ENCODE peak calls at places on chromosomes 2 and 18, in six cellular contexts. M is epithelial cell of esophagus, T is ovary, Y is astrocyte of the spinal cord, U is B cell, E is lung. B is an unnamed sample.

GRCh38 chr18:63439334-63439733 is 17.1 kb upstream of the VPS4B start:
- DNase-seq in U (peak), T (peak), Y (peak), M (peak), E (peak), B (peak)

GRCh38 chr2:73112026-73112912 is 479 bp downstream of the RAB11FIP5 start:
- DNase-seq in T (peak), U (no peak), M (peak), Y (peak), E (no peak), B (peak)

GRCh38 chr2:166932032-166932431 is 43.8 kb downstream of the XIRP2 start:
- DNase-seq in M (peak), E (no peak), U (no peak), T (no peak), Y (no peak), B (no peak)

GRCh38 chr2:8628179-8628869 is 53.5 kb upstream of the ID2 start:
- DNase-seq in E (no peak), M (no peak), T (no peak), Y (no peak), U (no peak), B (no peak)

GRCh38 chr2:188450740-188451480 is 159.2 kb downstream of the GULP1 start:
- DNase-seq in M (no peak), T (no peak), U (no peak), E (no peak), Y (peak), B (no peak)

GRCh38 chr2:120472891-120473309 is 127.0 kb downstream of the INHBB start:
- DNase-seq in U (no peak), M (peak), Y (no peak), E (peak), T (no peak), B (no peak)

GRCh38 chr2:55010915-55011314 is 39.3 kb downstream of the RTN4 start:
- DNase-seq in Y (no peak), U (no peak), M (peak), E (peak), T (no peak), B (no peak)

GRCh38 chr2:201777043-201777442 is 3.7 kb downstream of the ALS2 start:
- DNase-seq in E (no peak), T (no peak), M (no peak), U (no peak), Y (no peak), B (no peak)

GRCh38 chr2:54158311-54158710 is 42.9 kb downstream of the ACYP2 start:
- DNase-seq in M (no peak), Y (no peak), T (no peak), U (no peak), E (no peak), B (no peak)

GRCh38 chr2:104702451-104702850 is 151.5 kb upstream of the POU3F3 start:
- DNase-seq in Y (peak), M (peak), T (no peak), U (no peak), E (no peak), B (no peak)

GRCh38 chr2:100427627-100428258 is 10.3 kb upstream of the CHST10 start:
- DNase-seq in M (peak), U (peak), E (peak), T (peak), Y (peak), B (peak)
- TF ChIP-seq CTCF in M (peak), U (peak), E (peak), T (no peak), Y (peak), B (peak)

DNA sequence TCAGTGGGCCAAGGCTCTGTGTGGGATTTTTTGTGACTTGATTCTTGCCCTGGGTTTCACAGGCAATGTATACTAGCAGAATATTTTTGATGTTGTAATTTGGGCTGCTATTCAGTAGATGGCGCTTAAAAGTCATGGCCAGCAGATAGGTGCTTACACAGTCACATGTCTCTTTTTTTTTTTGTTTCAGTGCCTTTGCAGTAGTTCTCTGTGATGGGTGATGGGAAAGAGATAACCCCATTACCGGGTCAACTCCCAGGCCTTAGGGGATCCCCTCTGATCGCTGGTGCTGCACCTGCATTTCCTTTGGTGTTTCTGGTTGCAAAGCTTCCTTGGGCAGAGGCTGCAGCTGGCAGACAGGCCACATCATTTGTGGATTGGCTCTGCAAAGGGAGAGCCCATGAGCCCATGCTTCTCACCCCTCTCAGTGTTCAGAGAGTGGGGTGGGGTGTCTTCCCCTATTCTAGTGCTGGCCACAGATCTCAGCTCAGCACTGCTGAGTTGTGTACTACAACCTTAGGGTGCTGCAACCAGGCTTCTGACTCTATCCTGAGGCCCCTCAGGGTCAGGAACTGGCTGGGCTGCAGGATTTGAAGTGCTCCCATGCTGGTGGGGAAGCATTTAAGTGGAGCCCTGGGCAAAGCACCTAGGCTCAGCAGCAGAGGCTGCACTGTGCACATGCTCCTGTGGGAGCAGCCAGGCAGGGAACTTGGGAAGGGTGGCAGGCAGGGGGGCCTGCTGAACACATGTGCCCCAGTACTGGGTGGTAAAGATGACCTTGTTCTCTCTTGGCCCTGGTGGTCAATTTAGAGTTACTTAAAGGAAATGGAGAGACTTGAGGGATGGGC is 219.8 kb upstream of the SPHKAP start:
- DNase-seq in E (no peak), Y (no peak), M (peak), T (no peak), U (no peak), B (no peak)
- TF ChIP-seq CTCF in E (no peak), Y (no peak), M (peak), T (no peak), U (no peak), B (no peak)

GRCh38 chr18:55343396-55344073 is 244.5 kb downstream of the TCF4 start:
- DNase-seq in T (no peak), Y (peak), U (no peak), E (no peak), M (peak), B (no peak)
- TF ChIP-seq CTCF in T (peak), Y (peak), U (peak), E (no peak), M (peak), B (no peak)

GRCh38 chr18:22663378-22663777 is 245.7 kb upstream of the CTAGE1 start:
- DNase-seq in Y (no peak), E (no peak), T (no peak), M (no peak), U (no peak), B (no peak)
- TF ChIP-seq CTCF in Y (no peak), E (no peak), T (no peak), M (no peak), U (no peak), B (no peak)

GRCh38 chr2:238433300-238433915 is 6.7 kb downstream of the ASB1 start:
- DNase-seq in E (no peak), T (no peak), M (no peak), U (no peak), Y (no peak), B (no peak)
- TF ChIP-seq CTCF in E (no peak), T (no peak), M (no peak), U (no peak), Y (no peak), B (no peak)

B was measured in activated CD8-positive, alpha-beta T cell treated with anti-CD3 and anti-CD28 coated beads for 36 hours.